ENCODE peak calls at places on chromosomes 13 and 19, in eight cellular contexts. T is IMR-90, Z is AG09309, H is heart left ventricle, I is uterus, N is keratinocyte, S is neural progenitor cell, F is fibroblast of the aortic adventitia. R is an unnamed sample.

GRCh38 chr19:7732045-7732444 is at the start of gene CLEC4G:
- DNase-seq in T (no peak), Z (no peak), H (no peak), I (no peak), N (no peak), S (no peak), F (no peak), R (no peak)

GRCh38 chr13:24877531-24877930 is 113.6 kb downstream of the RNF17 start:
- DNase-seq in T (no peak), Z (no peak), H (no peak), I (no peak), N (no peak), S (no peak), F (no peak), R (no peak)

GRCh38 chr13:59745395-59745788 is 418.3 kb downstream of the DIAPH3 start:
- DNase-seq in T (peak), Z (no peak), H (no peak), I (no peak), N (no peak), S (no peak), F (peak), R (peak)

GRCh38 chr13:105969761-105970160 is 565.7 kb downstream of the EFNB2 start:
- DNase-seq in T (no peak), Z (peak), H (no peak), I (no peak), N (no peak), S (no peak), F (no peak), R (peak)

GRCh38 chr13:114022309-114022669 is 48.4 kb upstream of the C13orf46 start:
- DNase-seq in T (no peak), Z (no peak), H (peak), I (no peak), N (no peak), S (no peak), F (no peak), R (no peak)

GRCh38 chr13:95480131-95480545 is 72.4 kb upstream of the CLDN10 start:
- DNase-seq in T (no peak), Z (no peak), H (no peak), I (no peak), N (no peak), S (no peak), F (peak), R (no peak)

GRCh38 chr19:4367336-4367723 is 24.0 kb downstream of the MPND start:
- DNase-seq in T (no peak), Z (no peak), H (no peak), I (no peak), N (no peak), S (no peak), F (no peak), R (no peak)

GRCh38 chr19:887072-887471 is 5.9 kb downstream of the MED16 start:
- DNase-seq in T (peak), Z (peak), H (no peak), I (no peak), N (no peak), S (no peak), F (no peak), R (no peak)

GRCh38 chr13:39259371-39259770 is 221.1 kb downstream of the NHLRC3 start:
- DNase-seq in T (no peak), Z (no peak), H (no peak), I (no peak), N (no peak), S (no peak), F (no peak), R (no peak)

GRCh38 chr19:46660008-46660517 is 919 bp downstream of the DACT3 start:
- DNase-seq in T (no peak), Z (no peak), H (no peak), I (peak), N (no peak), S (peak), F (peak), R (no peak)

GRCh38 chr13:108700421-108701170 is 71.2 kb downstream of the MYO16 start:
- DNase-seq in T (peak), Z (no peak), H (no peak), I (no peak), N (no peak), S (no peak), F (peak), R (no peak)

GRCh38 chr13:80215368-80215767 is 125.6 kb downstream of the SPRY2 start:
- DNase-seq in T (peak), Z (no peak), H (no peak), I (no peak), N (no peak), S (no peak), F (peak), R (no peak)

GRCh38 chr13:52849727-52850395 is 1.4 kb upstream of the PCDH8 start:
- DNase-seq in T (no peak), Z (no peak), H (no peak), I (no peak), N (no peak), S (peak), F (no peak), R (no peak)

GRCh38 chr19:5086725-5087439 is 118.0 kb downstream of the KDM4B start:
- DNase-seq in T (no peak), Z (no peak), H (no peak), I (no peak), N (no peak), S (peak), F (no peak), R (no peak)

GRCh38 chr19:38744298-38744681 is at the start of gene CAPN12:
- DNase-seq in T (no peak), Z (no peak), H (no peak), I (no peak), N (no peak), S (no peak), F (no peak), R (no peak)

GRCh38 chr19:36572593-36573019 is 486 bp downstream of the ZNF529 start:
- DNase-seq in T (no peak), Z (no peak), H (no peak), I (no peak), N (no peak), S (no peak), F (no peak), R (no peak)

GRCh38 chr19:5495792-5496191 is 40.6 kb downstream of the ZNRF4 start:
- DNase-seq in T (no peak), Z (no peak), H (no peak), I (no peak), N (no peak), S (no peak), F (no peak), R (no peak)

GRCh38 chr13:82739881-82740280 is 1142.4 kb downstream of the SLITRK1 start:
- DNase-seq in T (peak), Z (no peak), H (no peak), I (no peak), N (no peak), S (no peak), F (peak), R (no peak)

GRCh38 chr13:106466691-106467405 is 68.6 kb downstream of the EFNB2 start:
- DNase-seq in T (no peak), Z (no peak), H (no peak), I (no peak), N (no peak), S (no peak), F (no peak), R (no peak)

GRCh38 chr19:5953034-5953589 is 24.8 kb downstream of the RANBP3 start:
- DNase-seq in T (peak), Z (no peak), H (no peak), I (no peak), N (no peak), S (no peak), F (no peak), R (no peak)

GRCh38 chr19:13044160-13044853 is 49.0 kb downstream of the NFIX start:
- DNase-seq in T (peak), Z (no peak), H (no peak), I (no peak), N (no peak), S (no peak), F (peak), R (no peak)

GRCh38 chr13:43545317-43545874 is 241.4 kb downstream of the ENOX1 start:
- DNase-seq in T (no peak), Z (no peak), H (no peak), I (peak), N (no peak), S (no peak), F (peak), R (no peak)

GRCh38 chr19:16141043-16141442 is 2.4 kb upstream of the HSH2D start:
- DNase-seq in T (no peak), Z (no peak), H (no peak), I (no peak), N (no peak), S (no peak), F (no peak), R (no peak)

GRCh38 chr13:78993792-78994191 is 334.8 kb upstream of the OBI1 start:
- DNase-seq in T (no peak), Z (no peak), H (no peak), I (no peak), N (no peak), S (peak), F (no peak), R (no peak)

GRCh38 chr19:7067716-7068115 is 1.8 kb upstream of the ZNF557 start:
- DNase-seq in T (peak), Z (peak), H (no peak), I (no peak), N (no peak), S (no peak), F (peak), R (no peak)

GRCh38 chr19:1112254-1113208 is 8.7 kb downstream of the GPX4 start:
- DNase-seq in T (no peak), Z (no peak), H (no peak), I (peak), N (no peak), S (peak), F (no peak), R (no peak)

GRCh38 chr19:584240-585001 is 5.3 kb upstream of the HCN2 start:
- DNase-seq in T (peak), Z (no peak), H (peak), I (peak), N (no peak), S (peak), F (peak), R (no peak)

GRCh38 chr19:40355975-40356680 is 7.6 kb downstream of the PLD3 start:
- DNase-seq in T (no peak), Z (no peak), H (no peak), I (no peak), N (no peak), S (no peak), F (no peak), R (no peak)

GRCh38 chr13:113902536-113902935 is 38.7 kb upstream of the GAS6 start:
- DNase-seq in T (peak), Z (no peak), H (no peak), I (no peak), N (no peak), S (no peak), F (peak), R (no peak)

GRCh38 chr19:50717026-50717723 is 2.4 kb downstream of the SHANK1 start:
- DNase-seq in T (no peak), Z (no peak), H (peak), I (no peak), N (no peak), S (no peak), F (no peak), R (no peak)

GRCh38 chr19:33373701-33374405 is at the start of gene CEBPG:
- DNase-seq in T (peak), Z (no peak), H (peak), I (peak), N (no peak), S (peak), F (peak), R (no peak)

DNA sequence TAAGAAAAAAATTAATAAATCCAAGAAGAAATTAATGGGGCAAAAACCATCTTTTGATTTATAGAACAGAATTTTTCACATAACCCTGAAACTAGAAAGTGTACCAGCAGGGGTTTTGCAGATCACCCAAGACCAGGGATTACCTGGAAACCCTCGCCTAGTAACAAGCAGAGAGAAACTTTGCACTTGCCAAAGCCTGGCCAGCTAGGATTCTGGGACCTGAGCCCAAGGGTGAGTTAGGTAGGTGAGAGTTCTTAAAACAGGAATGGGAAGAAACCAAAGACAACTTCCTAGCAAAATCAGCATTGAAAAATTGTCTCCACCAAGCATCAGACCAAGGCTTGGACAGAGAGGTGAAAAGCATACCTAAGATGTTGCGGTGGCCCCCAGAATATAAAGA is 247.0 kb upstream of the NBEA start:
- DNase-seq in T (no peak), Z (no peak), H (no peak), I (peak), N (no peak), S (no peak), F (no peak), R (no peak)
- H3K4me3 ChIP-seq in T (no peak), Z (no peak), H (no peak), I (no peak), N (no peak), S (no peak), F (no peak), R (no peak)

DNA sequence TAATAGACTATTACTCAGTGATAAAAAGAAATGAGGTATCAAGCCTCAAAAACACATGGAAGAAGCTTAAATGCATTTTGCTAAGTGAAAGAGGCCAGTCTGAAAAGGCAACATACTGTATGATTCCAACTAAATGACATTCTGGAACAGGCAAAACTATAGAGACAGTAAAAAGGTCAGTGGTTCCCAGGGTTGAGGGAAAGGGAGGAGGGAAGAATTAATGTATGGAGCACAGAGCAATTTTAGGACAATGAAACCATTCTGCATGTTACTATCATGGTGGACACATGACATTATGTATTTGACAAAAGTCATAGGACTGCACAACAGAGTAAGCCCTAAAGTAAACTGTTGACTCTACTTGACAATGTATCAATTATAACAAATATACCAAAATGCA is 5.7 kb upstream of the SERPINE3 start:
- DNase-seq in T (no peak), Z (no peak), H (no peak), I (no peak), N (no peak), S (no peak), F (no peak), R (no peak)
- TF ChIP-seq CTCF in T (no peak), Z (no peak), H (no peak), I (no peak), N (no peak), S (no peak), F (no peak), R (no peak)

GRCh38 chr13:48070942-48071341 is 24.0 kb downstream of the MED4 start:
- DNase-seq in T (no peak), Z (no peak), H (no peak), I (no peak), N (no peak), S (no peak), F (no peak), R (no peak)
- H3K4me3 ChIP-seq in T (no peak), Z (no peak), H (no peak), I (no peak), N (no peak), S (no peak), F (no peak), R (no peak)

DNA sequence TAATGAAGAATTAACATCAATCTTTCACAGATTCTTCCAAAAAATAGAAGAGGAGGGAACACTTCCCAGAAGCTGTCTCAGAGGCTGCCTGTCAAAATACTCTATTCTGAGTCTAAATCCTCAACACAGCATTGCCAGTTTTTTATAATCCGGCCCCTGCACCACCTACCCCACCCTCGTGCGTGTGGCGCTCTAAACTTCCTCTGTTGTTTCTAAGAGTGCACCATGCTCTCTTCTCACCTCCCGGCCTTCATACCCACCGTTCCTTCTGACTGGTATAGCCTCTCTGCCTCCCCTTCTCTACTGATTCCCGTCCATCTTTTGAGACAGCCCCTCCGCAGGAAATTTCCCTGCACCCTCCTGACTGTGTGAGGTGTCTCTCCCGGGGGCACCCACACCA is 136.8 kb downstream of the KATNAL1 start:
- DNase-seq in T (no peak), Z (no peak), H (no peak), I (no peak), N (no peak), S (no peak), F (no peak), R (no peak)
- TF ChIP-seq CTCF in T (no peak), Z (no peak), H (no peak), I (no peak), N (no peak), S (no peak), F (no peak), R (no peak)

GRCh38 chr19:43798026-43798545 is 4.2 kb downstream of the LYPD5 start:
- DNase-seq in T (no peak), Z (no peak), H (no peak), I (no peak), N (no peak), S (no peak), F (no peak), R (no peak)
- H3K4me3 ChIP-seq in T (peak), Z (peak), H (peak), I (no peak), N (peak), S (peak), F (peak), R (peak)

GRCh38 chr13:101474419-101474957 is 22.0 kb downstream of the ITGBL1 start:
- DNase-seq in T (peak), Z (peak), H (no peak), I (no peak), N (no peak), S (peak), F (peak), R (no peak)
- TF ChIP-seq CTCF in T (peak), Z (peak), H (no peak), I (no peak), N (peak), S (peak), F (peak), R (peak)

DNA sequence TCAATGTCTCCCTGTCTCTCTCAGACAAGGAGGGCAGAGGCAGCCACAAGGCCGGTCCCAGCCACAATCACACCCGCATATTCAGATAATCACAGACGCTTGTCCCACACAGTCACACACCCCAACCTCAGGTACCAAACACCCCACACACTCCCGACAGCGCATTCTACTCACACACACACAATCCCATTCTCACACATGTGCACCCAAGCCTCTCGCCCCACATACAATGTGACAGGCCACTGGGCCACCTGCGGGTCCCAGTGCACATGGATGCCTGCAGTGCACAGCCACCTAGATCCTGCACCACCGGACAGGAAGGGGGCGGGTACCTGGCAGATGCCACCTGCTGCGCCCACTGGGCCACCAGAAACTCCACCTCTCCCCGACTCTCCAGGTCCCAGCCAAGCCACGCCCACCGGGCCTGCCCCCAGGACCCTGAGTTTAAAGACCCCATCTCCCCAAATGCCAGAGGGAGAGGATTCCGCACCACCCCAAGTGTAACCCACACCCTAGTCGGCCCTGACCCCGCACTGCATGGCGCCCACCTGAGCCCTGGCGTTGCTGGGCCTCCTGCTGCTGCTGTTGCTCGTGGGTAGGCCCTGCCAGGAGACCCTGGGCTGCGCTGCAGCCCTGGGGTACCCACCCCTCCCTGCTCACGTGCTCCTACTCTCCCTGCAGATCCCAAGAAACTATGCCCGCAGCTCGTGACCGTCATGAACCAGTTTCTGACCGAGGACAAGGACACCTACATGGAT is 10.6 kb downstream of the SCGB2B2 start:
- DNase-seq in T (no peak), Z (no peak), H (no peak), I (no peak), N (no peak), S (no peak), F (no peak), R (no peak)
- H3K4me3 ChIP-seq in T (no peak), Z (no peak), H (no peak), I (no peak), N (no peak), S (no peak), F (no peak), R (no peak)